ENCODE peak calls at places on chromosomes 2 and 18, in four cellular contexts. One of them, this sample, is unnamed.

GRCh38 chr2:111108745-111109271 is 11.9 kb upstream of the BCL2L11 start:
- DNase-seq in GM12878: no peak
- DNase-seq in heart left ventricle: no peak
- DNase-seq in retinal pigment epithelial cell: no peak
- DNase-seq in this sample: peak

GRCh38 chr2:191304939-191305875 is 60.0 kb downstream of the MYO1B start:
- DNase-seq in GM12878: no peak
- DNase-seq in heart left ventricle: peak
- DNase-seq in retinal pigment epithelial cell: peak
- DNase-seq in this sample: peak

GRCh38 chr18:48876590-48876989 is 74.2 kb downstream of the SMAD7 start:
- DNase-seq in GM12878: no peak
- DNase-seq in heart left ventricle: peak
- DNase-seq in retinal pigment epithelial cell: no peak
- DNase-seq in this sample: no peak

GRCh38 chr2:177572236-177572671 is 179.7 kb downstream of the AGPS start:
- DNase-seq in GM12878: no peak
- DNase-seq in heart left ventricle: no peak
- DNase-seq in retinal pigment epithelial cell: peak
- DNase-seq in this sample: peak

GRCh38 chr2:203594541-203594940 is 59.4 kb upstream of the RAPH1 start:
- DNase-seq in GM12878: no peak
- DNase-seq in heart left ventricle: no peak
- DNase-seq in retinal pigment epithelial cell: no peak
- DNase-seq in this sample: no peak

GRCh38 chr2:100161940-100162620 is 19.7 kb upstream of the AFF3 start:
- DNase-seq in GM12878: no peak
- DNase-seq in heart left ventricle: no peak
- DNase-seq in retinal pigment epithelial cell: peak
- DNase-seq in this sample: no peak

GRCh38 chr2:226118471-226119429 is 680.9 kb downstream of the IRS1 start:
- DNase-seq in GM12878: no peak
- DNase-seq in heart left ventricle: no peak
- DNase-seq in retinal pigment epithelial cell: peak
- DNase-seq in this sample: peak

GRCh38 chr2:170313636-170314348 is 135.8 kb downstream of the MYO3B start:
- DNase-seq in GM12878: no peak
- DNase-seq in heart left ventricle: no peak
- DNase-seq in retinal pigment epithelial cell: no peak
- DNase-seq in this sample: peak

GRCh38 chr2:231670892-231671616 is 37.3 kb upstream of the PTMA start:
- DNase-seq in GM12878: no peak
- DNase-seq in heart left ventricle: no peak
- DNase-seq in retinal pigment epithelial cell: no peak
- DNase-seq in this sample: no peak

GRCh38 chr2:50143822-50144575 is 887.9 kb downstream of the NRXN1 start:
- DNase-seq in GM12878: peak
- DNase-seq in heart left ventricle: no peak
- DNase-seq in retinal pigment epithelial cell: no peak
- DNase-seq in this sample: peak

GRCh38 chr18:64639536-64639935 is 490.6 kb upstream of the LINC00305 start:
- DNase-seq in GM12878: no peak
- DNase-seq in heart left ventricle: no peak
- DNase-seq in retinal pigment epithelial cell: no peak
- DNase-seq in this sample: no peak

GRCh38 chr2:196592912-196593881 is 46.3 kb upstream of the CCDC150 start:
- DNase-seq in GM12878: no peak
- DNase-seq in heart left ventricle: peak
- DNase-seq in retinal pigment epithelial cell: no peak
- DNase-seq in this sample: peak

GRCh38 chr2:101327863-101328394 is 19.4 kb upstream of the RNF149 start:
- DNase-seq in GM12878: no peak
- DNase-seq in heart left ventricle: no peak
- DNase-seq in retinal pigment epithelial cell: no peak
- DNase-seq in this sample: peak

GRCh38 chr2:174492963-174493431 is 6.2 kb upstream of the GPR155 start:
- DNase-seq in GM12878: peak
- DNase-seq in heart left ventricle: no peak
- DNase-seq in retinal pigment epithelial cell: no peak
- DNase-seq in this sample: no peak

GRCh38 chr2:71680925-71681324 is 227.6 kb downstream of the DYSF start:
- DNase-seq in GM12878: no peak
- DNase-seq in heart left ventricle: no peak
- DNase-seq in retinal pigment epithelial cell: no peak
- DNase-seq in this sample: no peak

GRCh38 chr2:121210691-121211090 is 74.3 kb downstream of the TFCP2L1 start:
- DNase-seq in GM12878: no peak
- DNase-seq in heart left ventricle: peak
- DNase-seq in retinal pigment epithelial cell: no peak
- DNase-seq in this sample: peak

GRCh38 chr2:120952318-120952717 is 216.7 kb downstream of the GLI2 start:
- DNase-seq in GM12878: no peak
- DNase-seq in heart left ventricle: no peak
- DNase-seq in retinal pigment epithelial cell: no peak
- DNase-seq in this sample: no peak

GRCh38 chr2:177784449-177784845 is 288.1 kb downstream of the PDE11A start:
- DNase-seq in GM12878: no peak
- DNase-seq in heart left ventricle: no peak
- DNase-seq in retinal pigment epithelial cell: peak
- DNase-seq in this sample: peak

GRCh38 chr18:67104700-67105284 is 411.7 kb downstream of the DSEL start:
- DNase-seq in GM12878: no peak
- DNase-seq in heart left ventricle: no peak
- DNase-seq in retinal pigment epithelial cell: no peak
- DNase-seq in this sample: peak

DNA sequence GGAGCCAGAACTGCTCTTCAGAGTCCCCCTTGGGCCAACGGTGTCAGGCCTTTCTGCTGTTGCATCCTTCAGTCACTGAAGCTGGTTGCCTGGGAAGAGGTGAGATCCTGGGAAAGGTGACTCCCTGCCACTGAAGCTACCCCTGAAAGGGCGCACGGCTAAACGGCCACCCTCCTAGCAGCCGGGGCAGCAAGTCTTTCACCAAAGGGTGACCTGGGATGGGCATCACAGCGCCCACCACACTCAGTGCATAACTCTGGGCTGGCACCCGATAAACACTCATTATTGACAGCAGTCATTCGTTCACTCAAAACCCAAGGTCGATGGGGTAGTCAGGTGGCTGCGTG is 26.5 kb upstream of the FOSL2 start:
- DNase-seq in GM12878: no peak
- DNase-seq in heart left ventricle: no peak
- DNase-seq in retinal pigment epithelial cell: no peak
- DNase-seq in this sample: no peak
- H3K4me3 ChIP-seq in GM12878: no peak
- H3K4me3 ChIP-seq in heart left ventricle: no peak
- H3K4me3 ChIP-seq in retinal pigment epithelial cell: no peak
- H3K4me3 ChIP-seq in this sample: no peak

DNA sequence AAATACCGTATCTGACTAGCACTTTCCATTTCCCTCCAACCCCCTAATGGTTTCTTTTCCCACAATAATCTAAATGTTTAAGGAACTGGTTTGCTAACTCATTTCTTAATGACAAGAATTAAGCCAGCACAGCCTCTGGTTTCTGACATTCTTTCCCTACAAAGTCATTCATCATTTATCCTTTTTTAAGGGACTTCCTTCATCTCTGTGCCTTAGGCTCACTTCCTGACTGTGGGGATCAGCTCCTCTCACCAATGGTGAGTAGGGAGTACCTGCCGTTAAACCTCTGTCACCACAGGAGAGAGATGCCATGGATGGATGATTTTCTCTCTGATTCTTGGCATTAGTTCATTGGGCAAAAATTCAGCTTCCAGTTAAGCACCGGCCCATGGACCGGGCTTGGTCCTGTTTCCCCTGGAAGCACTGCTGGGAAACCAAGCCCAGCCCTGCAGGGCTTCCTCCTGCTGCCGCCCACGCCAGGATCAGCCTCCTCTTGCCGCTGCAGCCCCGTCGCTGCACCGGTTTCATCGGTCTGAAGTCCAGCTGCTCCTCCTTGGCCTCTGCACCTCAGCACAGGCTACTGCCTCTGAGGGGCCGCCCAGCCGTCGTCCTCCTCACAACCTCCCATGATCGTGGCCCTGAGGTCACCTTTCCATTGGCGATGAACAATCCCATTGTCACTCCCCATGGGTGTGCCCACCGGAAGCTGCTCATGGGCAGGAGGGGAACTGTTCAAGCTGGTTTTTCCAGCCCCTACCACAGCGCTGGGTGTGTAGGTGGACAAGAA is 64.0 kb upstream of the ZNF516 start:
- DNase-seq in GM12878: no peak
- DNase-seq in heart left ventricle: no peak
- DNase-seq in retinal pigment epithelial cell: no peak
- DNase-seq in this sample: peak
- TF ChIP-seq CTCF in GM12878: no peak
- TF ChIP-seq CTCF in heart left ventricle: no peak
- TF ChIP-seq CTCF in retinal pigment epithelial cell: no peak
- TF ChIP-seq CTCF in this sample: no peak

GRCh38 chr2:20148841-20149702 is 75.9 kb downstream of the SDC1 start:
- DNase-seq in GM12878: no peak
- DNase-seq in heart left ventricle: no peak
- DNase-seq in retinal pigment epithelial cell: peak
- DNase-seq in this sample: no peak
- H3K4me3 ChIP-seq in GM12878: no peak
- H3K4me3 ChIP-seq in heart left ventricle: no peak
- H3K4me3 ChIP-seq in retinal pigment epithelial cell: no peak
- H3K4me3 ChIP-seq in this sample: no peak

GRCh38 chr2:235430366-235431083 is 63.3 kb upstream of the AGAP1 start:
- DNase-seq in GM12878: no peak
- DNase-seq in heart left ventricle: no peak
- DNase-seq in retinal pigment epithelial cell: no peak
- DNase-seq in this sample: no peak

GRCh38 chr2:235432741-235433520 is 60.9 kb upstream of the AGAP1 start:
- DNase-seq in GM12878: no peak
- DNase-seq in heart left ventricle: peak
- DNase-seq in retinal pigment epithelial cell: no peak
- DNase-seq in this sample: no peak

GRCh38 chr2:235433860-235434259 is 60.0 kb upstream of the AGAP1 start:
- DNase-seq in GM12878: no peak
- DNase-seq in heart left ventricle: peak
- DNase-seq in retinal pigment epithelial cell: no peak
- DNase-seq in this sample: no peak
- TF ChIP-seq CTCF in GM12878: no peak
- TF ChIP-seq CTCF in heart left ventricle: peak
- TF ChIP-seq CTCF in retinal pigment epithelial cell: no peak
- TF ChIP-seq CTCF in this sample: no peak

DNA sequence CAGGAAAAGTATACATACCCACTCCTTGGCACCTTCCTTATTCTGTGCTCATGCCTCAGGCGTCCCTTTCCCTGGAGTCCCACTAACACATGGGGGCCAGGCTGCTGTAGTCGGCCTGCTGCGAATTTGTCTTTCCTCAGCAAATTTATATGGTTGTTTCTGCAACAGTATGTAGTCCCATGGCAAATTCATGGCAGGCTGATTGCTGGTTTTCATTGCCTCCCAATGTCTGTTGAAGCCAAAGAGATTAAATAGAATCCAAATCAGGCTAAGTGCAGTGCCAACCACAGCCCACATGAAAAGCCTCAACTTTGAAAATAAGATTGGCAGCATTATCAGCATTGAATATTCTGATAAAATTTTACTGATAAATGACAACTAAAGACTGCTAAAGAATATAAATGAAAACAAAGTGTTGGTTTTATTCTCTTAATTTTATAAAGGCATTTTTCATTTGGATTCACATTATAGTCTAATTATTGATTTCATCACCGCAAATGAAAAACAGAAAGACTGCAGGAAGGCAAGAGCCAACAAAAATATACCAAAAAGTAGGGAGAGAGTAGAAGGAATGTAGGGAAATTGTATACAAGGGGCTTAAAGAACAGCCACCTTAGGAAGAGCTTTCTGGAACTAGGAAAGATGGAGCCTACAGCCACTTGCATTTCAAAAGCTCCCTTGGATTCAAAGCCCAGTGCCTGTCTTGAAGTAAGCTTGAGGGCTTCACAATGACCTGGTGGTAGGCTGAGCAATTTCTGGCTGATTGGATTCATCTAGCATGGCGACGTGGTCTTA is 283.7 kb upstream of the MMADHC start:
- DNase-seq in GM12878: no peak
- DNase-seq in heart left ventricle: no peak
- DNase-seq in retinal pigment epithelial cell: no peak
- DNase-seq in this sample: no peak
- H3K4me3 ChIP-seq in GM12878: no peak
- H3K4me3 ChIP-seq in heart left ventricle: no peak
- H3K4me3 ChIP-seq in retinal pigment epithelial cell: no peak
- H3K4me3 ChIP-seq in this sample: no peak

GRCh38 chr2:222698276-222698675 is 26.8 kb downstream of the MOGAT1 start:
- DNase-seq in GM12878: no peak
- DNase-seq in heart left ventricle: no peak
- DNase-seq in retinal pigment epithelial cell: no peak
- DNase-seq in this sample: no peak

GRCh38 chr2:222688912-222689311 is 17.5 kb downstream of the MOGAT1 start:
- DNase-seq in GM12878: no peak
- DNase-seq in heart left ventricle: no peak
- DNase-seq in retinal pigment epithelial cell: no peak
- DNase-seq in this sample: no peak

GRCh38 chr2:222690564-222691200 is 19.2 kb downstream of the MOGAT1 start:
- DNase-seq in GM12878: no peak
- DNase-seq in heart left ventricle: peak
- DNase-seq in retinal pigment epithelial cell: no peak
- DNase-seq in this sample: peak

GRCh38 chr2:222689322-222689721 is 17.9 kb downstream of the MOGAT1 start:
- DNase-seq in GM12878: no peak
- DNase-seq in heart left ventricle: no peak
- DNase-seq in retinal pigment epithelial cell: no peak
- DNase-seq in this sample: no peak

GRCh38 chr2:222693837-222694236 is 22.4 kb downstream of the MOGAT1 start:
- DNase-seq in GM12878: no peak
- DNase-seq in heart left ventricle: no peak
- DNase-seq in retinal pigment epithelial cell: no peak
- DNase-seq in this sample: peak
- TF ChIP-seq CTCF in GM12878: peak
- TF ChIP-seq CTCF in heart left ventricle: no peak
- TF ChIP-seq CTCF in retinal pigment epithelial cell: no peak
- TF ChIP-seq CTCF in this sample: peak

DNA sequence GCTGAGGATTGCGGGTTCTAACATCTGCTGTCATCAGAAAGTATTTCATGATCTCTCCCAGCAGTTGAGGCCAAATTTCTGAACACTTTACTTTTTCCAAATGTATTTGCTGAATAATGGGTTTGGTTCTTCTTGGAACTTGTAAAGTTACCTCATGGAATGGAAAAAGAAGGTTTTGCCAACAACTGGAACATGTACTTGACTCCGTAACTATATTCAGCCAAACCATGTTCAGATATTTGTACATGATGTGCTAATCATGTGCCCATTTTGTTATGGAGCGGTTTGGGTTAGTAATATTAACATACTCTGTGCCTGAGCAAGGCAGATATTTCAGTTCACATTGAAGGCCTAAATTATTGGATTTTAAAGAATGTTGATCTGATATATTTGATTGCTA is 119.6 kb downstream of the LCLAT1 start:
- DNase-seq in GM12878: no peak
- DNase-seq in heart left ventricle: no peak
- DNase-seq in retinal pigment epithelial cell: no peak
- DNase-seq in this sample: no peak
- H3K4me3 ChIP-seq in GM12878: no peak
- H3K4me3 ChIP-seq in heart left ventricle: no peak
- H3K4me3 ChIP-seq in retinal pigment epithelial cell: no peak
- H3K4me3 ChIP-seq in this sample: no peak

This sample was measured in epithelial cell of esophagus.